ENCODE peak calls at places on chromosomes 3 and 15, in eight cellular contexts. One of them, this sample, is unnamed.
A peak's percentile ranks its signal among the peaks of the same experiment; 100 is the strongest.

GRCh38 chr3:169354774-169355501 is 308.6 kb downstream of the MECOM start:
- DNase-seq in EH: no peak
- DNase-seq in stimulated activated naive CD8-positive, alpha-beta T cell treated with anti-CD3 and anti-CD28 coated beads, Interleukin-15, Interleukin-2, amounts not matched to agents 100 U/mL and 50 U/mL, for 24 hours: no peak
- DNase-seq in sigmoid colon: no peak
- DNase-seq in kidney tubule cell: no peak
- DNase-seq in naive thymus-derived CD8-positive, alpha-beta T cell: no peak
- DNase-seq in activated T-cell treated with anti-CD3 and anti-CD28 coated beads, Interleukin-2, amount 50 U/mL, for 48 hours: no peak
- DNase-seq in spleen: no peak
- DNase-seq in this sample: no peak

GRCh38 chr15:51828621-51829359 is 663 bp upstream of the TMOD3 start:
- DNase-seq in EH: peak; percentile 56
- DNase-seq in stimulated activated naive CD8-positive, alpha-beta T cell treated with anti-CD3 and anti-CD28 coated beads, Interleukin-15, Interleukin-2, amounts not matched to agents 100 U/mL and 50 U/mL, for 24 hours: no peak
- DNase-seq in sigmoid colon: no peak
- DNase-seq in kidney tubule cell: peak; percentile 81
- DNase-seq in naive thymus-derived CD8-positive, alpha-beta T cell: no peak
- DNase-seq in activated T-cell treated with anti-CD3 and anti-CD28 coated beads, Interleukin-2, amount 50 U/mL, for 48 hours: no peak
- DNase-seq in spleen: no peak
- DNase-seq in this sample: no peak

GRCh38 chr3:38528457-38528856 is 32.3 kb downstream of the EXOG start:
- DNase-seq in EH: no peak
- DNase-seq in stimulated activated naive CD8-positive, alpha-beta T cell treated with anti-CD3 and anti-CD28 coated beads, Interleukin-15, Interleukin-2, amounts not matched to agents 100 U/mL and 50 U/mL, for 24 hours: no peak
- DNase-seq in sigmoid colon: no peak
- DNase-seq in kidney tubule cell: peak; percentile 19
- DNase-seq in naive thymus-derived CD8-positive, alpha-beta T cell: no peak
- DNase-seq in activated T-cell treated with anti-CD3 and anti-CD28 coated beads, Interleukin-2, amount 50 U/mL, for 48 hours: no peak
- DNase-seq in spleen: no peak
- DNase-seq in this sample: no peak

GRCh38 chr15:34799149-34799824 is 3.9 kb upstream of the ACTC1 start:
- DNase-seq in EH: peak; percentile 65
- DNase-seq in stimulated activated naive CD8-positive, alpha-beta T cell treated with anti-CD3 and anti-CD28 coated beads, Interleukin-15, Interleukin-2, amounts not matched to agents 100 U/mL and 50 U/mL, for 24 hours: no peak
- DNase-seq in sigmoid colon: no peak
- DNase-seq in kidney tubule cell: peak; percentile 6
- DNase-seq in naive thymus-derived CD8-positive, alpha-beta T cell: no peak
- DNase-seq in activated T-cell treated with anti-CD3 and anti-CD28 coated beads, Interleukin-2, amount 50 U/mL, for 48 hours: no peak
- DNase-seq in spleen: no peak
- DNase-seq in this sample: no peak

GRCh38 chr15:69852482-69853275 is 245.0 kb downstream of the TLE3 start:
- DNase-seq in EH: peak; percentile 91
- DNase-seq in stimulated activated naive CD8-positive, alpha-beta T cell treated with anti-CD3 and anti-CD28 coated beads, Interleukin-15, Interleukin-2, amounts not matched to agents 100 U/mL and 50 U/mL, for 24 hours: no peak
- DNase-seq in sigmoid colon: no peak
- DNase-seq in kidney tubule cell: peak; percentile 71
- DNase-seq in naive thymus-derived CD8-positive, alpha-beta T cell: no peak
- DNase-seq in activated T-cell treated with anti-CD3 and anti-CD28 coated beads, Interleukin-2, amount 50 U/mL, for 48 hours: no peak
- DNase-seq in spleen: peak; percentile 25
- DNase-seq in this sample: no peak

GRCh38 chr15:64767203-64767602 is 8.2 kb downstream of the RBPMS2 start:
- DNase-seq in EH: peak; percentile 22
- DNase-seq in stimulated activated naive CD8-positive, alpha-beta T cell treated with anti-CD3 and anti-CD28 coated beads, Interleukin-15, Interleukin-2, amounts not matched to agents 100 U/mL and 50 U/mL, for 24 hours: no peak
- DNase-seq in sigmoid colon: no peak
- DNase-seq in kidney tubule cell: no peak
- DNase-seq in naive thymus-derived CD8-positive, alpha-beta T cell: no peak
- DNase-seq in activated T-cell treated with anti-CD3 and anti-CD28 coated beads, Interleukin-2, amount 50 U/mL, for 48 hours: no peak
- DNase-seq in spleen: no peak
- DNase-seq in this sample: no peak

GRCh38 chr3:7867587-7867986 is 634.0 kb upstream of the LMCD1 start:
- DNase-seq in EH: no peak
- DNase-seq in stimulated activated naive CD8-positive, alpha-beta T cell treated with anti-CD3 and anti-CD28 coated beads, Interleukin-15, Interleukin-2, amounts not matched to agents 100 U/mL and 50 U/mL, for 24 hours: no peak
- DNase-seq in sigmoid colon: no peak
- DNase-seq in kidney tubule cell: no peak
- DNase-seq in naive thymus-derived CD8-positive, alpha-beta T cell: no peak
- DNase-seq in activated T-cell treated with anti-CD3 and anti-CD28 coated beads, Interleukin-2, amount 50 U/mL, for 48 hours: no peak
- DNase-seq in spleen: no peak
- DNase-seq in this sample: no peak

GRCh38 chr3:172189987-172190603 is 150.7 kb downstream of the FNDC3B start:
- DNase-seq in EH: no peak
- DNase-seq in stimulated activated naive CD8-positive, alpha-beta T cell treated with anti-CD3 and anti-CD28 coated beads, Interleukin-15, Interleukin-2, amounts not matched to agents 100 U/mL and 50 U/mL, for 24 hours: no peak
- DNase-seq in sigmoid colon: no peak
- DNase-seq in kidney tubule cell: no peak
- DNase-seq in naive thymus-derived CD8-positive, alpha-beta T cell: no peak
- DNase-seq in activated T-cell treated with anti-CD3 and anti-CD28 coated beads, Interleukin-2, amount 50 U/mL, for 48 hours: no peak
- DNase-seq in spleen: no peak
- DNase-seq in this sample: no peak

GRCh38 chr15:34708422-34708821 is 46.4 kb downstream of the GJD2 start:
- DNase-seq in EH: peak; percentile 78
- DNase-seq in stimulated activated naive CD8-positive, alpha-beta T cell treated with anti-CD3 and anti-CD28 coated beads, Interleukin-15, Interleukin-2, amounts not matched to agents 100 U/mL and 50 U/mL, for 24 hours: no peak
- DNase-seq in sigmoid colon: no peak
- DNase-seq in kidney tubule cell: peak; percentile 28
- DNase-seq in naive thymus-derived CD8-positive, alpha-beta T cell: no peak
- DNase-seq in activated T-cell treated with anti-CD3 and anti-CD28 coated beads, Interleukin-2, amount 50 U/mL, for 48 hours: no peak
- DNase-seq in spleen: no peak
- DNase-seq in this sample: no peak

GRCh38 chr3:142259359-142259758 is 34.0 kb upstream of the GK5 start:
- DNase-seq in EH: no peak
- DNase-seq in stimulated activated naive CD8-positive, alpha-beta T cell treated with anti-CD3 and anti-CD28 coated beads, Interleukin-15, Interleukin-2, amounts not matched to agents 100 U/mL and 50 U/mL, for 24 hours: no peak
- DNase-seq in sigmoid colon: no peak
- DNase-seq in kidney tubule cell: no peak
- DNase-seq in naive thymus-derived CD8-positive, alpha-beta T cell: no peak
- DNase-seq in activated T-cell treated with anti-CD3 and anti-CD28 coated beads, Interleukin-2, amount 50 U/mL, for 48 hours: no peak
- DNase-seq in spleen: no peak
- DNase-seq in this sample: no peak

GRCh38 chr3:8769088-8769822 is at the start of gene OXTR:
- DNase-seq in EH: peak; percentile 95
- DNase-seq in stimulated activated naive CD8-positive, alpha-beta T cell treated with anti-CD3 and anti-CD28 coated beads, Interleukin-15, Interleukin-2, amounts not matched to agents 100 U/mL and 50 U/mL, for 24 hours: peak; percentile 76
- DNase-seq in sigmoid colon: no peak
- DNase-seq in kidney tubule cell: peak; percentile 76
- DNase-seq in naive thymus-derived CD8-positive, alpha-beta T cell: peak; percentile 5
- DNase-seq in activated T-cell treated with anti-CD3 and anti-CD28 coated beads, Interleukin-2, amount 50 U/mL, for 48 hours: peak; percentile 73
- DNase-seq in spleen: peak; percentile 89
- DNase-seq in this sample: no peak

GRCh38 chr15:72197045-72197459 is 535 bp downstream of the GRAMD2A start:
- DNase-seq in EH: no peak
- DNase-seq in stimulated activated naive CD8-positive, alpha-beta T cell treated with anti-CD3 and anti-CD28 coated beads, Interleukin-15, Interleukin-2, amounts not matched to agents 100 U/mL and 50 U/mL, for 24 hours: peak; percentile 20
- DNase-seq in sigmoid colon: no peak
- DNase-seq in kidney tubule cell: no peak
- DNase-seq in naive thymus-derived CD8-positive, alpha-beta T cell: no peak
- DNase-seq in activated T-cell treated with anti-CD3 and anti-CD28 coated beads, Interleukin-2, amount 50 U/mL, for 48 hours: no peak
- DNase-seq in spleen: no peak
- DNase-seq in this sample: no peak

GRCh38 chr3:122688996-122689395 is 8.4 kb downstream of the PARP14 start:
- DNase-seq in EH: peak; percentile 66
- DNase-seq in stimulated activated naive CD8-positive, alpha-beta T cell treated with anti-CD3 and anti-CD28 coated beads, Interleukin-15, Interleukin-2, amounts not matched to agents 100 U/mL and 50 U/mL, for 24 hours: no peak
- DNase-seq in sigmoid colon: no peak
- DNase-seq in kidney tubule cell: peak; percentile 58
- DNase-seq in naive thymus-derived CD8-positive, alpha-beta T cell: no peak
- DNase-seq in activated T-cell treated with anti-CD3 and anti-CD28 coated beads, Interleukin-2, amount 50 U/mL, for 48 hours: no peak
- DNase-seq in spleen: no peak
- DNase-seq in this sample: no peak

GRCh38 chr3:18185624-18186023 is 239.5 kb downstream of the SATB1 start:
- DNase-seq in EH: no peak
- DNase-seq in stimulated activated naive CD8-positive, alpha-beta T cell treated with anti-CD3 and anti-CD28 coated beads, Interleukin-15, Interleukin-2, amounts not matched to agents 100 U/mL and 50 U/mL, for 24 hours: no peak
- DNase-seq in sigmoid colon: no peak
- DNase-seq in kidney tubule cell: peak; percentile 2
- DNase-seq in naive thymus-derived CD8-positive, alpha-beta T cell: no peak
- DNase-seq in activated T-cell treated with anti-CD3 and anti-CD28 coated beads, Interleukin-2, amount 50 U/mL, for 48 hours: no peak
- DNase-seq in spleen: no peak
- DNase-seq in this sample: no peak

GRCh38 chr3:20052851-20053250 is 12.6 kb downstream of the KAT2B start:
- DNase-seq in EH: no peak
- DNase-seq in stimulated activated naive CD8-positive, alpha-beta T cell treated with anti-CD3 and anti-CD28 coated beads, Interleukin-15, Interleukin-2, amounts not matched to agents 100 U/mL and 50 U/mL, for 24 hours: no peak
- DNase-seq in sigmoid colon: no peak
- DNase-seq in kidney tubule cell: no peak
- DNase-seq in naive thymus-derived CD8-positive, alpha-beta T cell: no peak
- DNase-seq in activated T-cell treated with anti-CD3 and anti-CD28 coated beads, Interleukin-2, amount 50 U/mL, for 48 hours: no peak
- DNase-seq in spleen: no peak
- DNase-seq in this sample: no peak

GRCh38 chr15:63905131-63905530 is 71.4 kb upstream of the HERC1 start:
- DNase-seq in EH: peak; percentile 34
- DNase-seq in stimulated activated naive CD8-positive, alpha-beta T cell treated with anti-CD3 and anti-CD28 coated beads, Interleukin-15, Interleukin-2, amounts not matched to agents 100 U/mL and 50 U/mL, for 24 hours: no peak
- DNase-seq in sigmoid colon: no peak
- DNase-seq in kidney tubule cell: no peak
- DNase-seq in naive thymus-derived CD8-positive, alpha-beta T cell: no peak
- DNase-seq in activated T-cell treated with anti-CD3 and anti-CD28 coated beads, Interleukin-2, amount 50 U/mL, for 48 hours: no peak
- DNase-seq in spleen: peak; percentile 64
- DNase-seq in this sample: no peak

GRCh38 chr3:64120876-64121275 is 97.6 kb upstream of the PSMD6 start:
- DNase-seq in EH: no peak
- DNase-seq in stimulated activated naive CD8-positive, alpha-beta T cell treated with anti-CD3 and anti-CD28 coated beads, Interleukin-15, Interleukin-2, amounts not matched to agents 100 U/mL and 50 U/mL, for 24 hours: no peak
- DNase-seq in sigmoid colon: no peak
- DNase-seq in kidney tubule cell: no peak
- DNase-seq in naive thymus-derived CD8-positive, alpha-beta T cell: no peak
- DNase-seq in activated T-cell treated with anti-CD3 and anti-CD28 coated beads, Interleukin-2, amount 50 U/mL, for 48 hours: no peak
- DNase-seq in spleen: no peak
- DNase-seq in this sample: no peak

GRCh38 chr3:28334552-28334951 is 14.0 kb upstream of the ZCWPW2 start:
- DNase-seq in EH: no peak
- DNase-seq in stimulated activated naive CD8-positive, alpha-beta T cell treated with anti-CD3 and anti-CD28 coated beads, Interleukin-15, Interleukin-2, amounts not matched to agents 100 U/mL and 50 U/mL, for 24 hours: no peak
- DNase-seq in sigmoid colon: no peak
- DNase-seq in kidney tubule cell: no peak
- DNase-seq in naive thymus-derived CD8-positive, alpha-beta T cell: no peak
- DNase-seq in activated T-cell treated with anti-CD3 and anti-CD28 coated beads, Interleukin-2, amount 50 U/mL, for 48 hours: no peak
- DNase-seq in spleen: no peak
- DNase-seq in this sample: no peak

GRCh38 chr15:92869977-92870644 is 30.0 kb upstream of the CHD2 start:
- DNase-seq in EH: no peak
- DNase-seq in stimulated activated naive CD8-positive, alpha-beta T cell treated with anti-CD3 and anti-CD28 coated beads, Interleukin-15, Interleukin-2, amounts not matched to agents 100 U/mL and 50 U/mL, for 24 hours: no peak
- DNase-seq in sigmoid colon: peak; percentile 71
- DNase-seq in kidney tubule cell: peak; percentile 29
- DNase-seq in naive thymus-derived CD8-positive, alpha-beta T cell: no peak
- DNase-seq in activated T-cell treated with anti-CD3 and anti-CD28 coated beads, Interleukin-2, amount 50 U/mL, for 48 hours: no peak
- DNase-seq in spleen: no peak
- DNase-seq in this sample: no peak

GRCh38 chr15:30896211-30896606 is 7.5 kb upstream of the FAN1 start:
- DNase-seq in EH: no peak
- DNase-seq in stimulated activated naive CD8-positive, alpha-beta T cell treated with anti-CD3 and anti-CD28 coated beads, Interleukin-15, Interleukin-2, amounts not matched to agents 100 U/mL and 50 U/mL, for 24 hours: no peak
- DNase-seq in sigmoid colon: no peak
- DNase-seq in kidney tubule cell: no peak
- DNase-seq in naive thymus-derived CD8-positive, alpha-beta T cell: no peak
- DNase-seq in activated T-cell treated with anti-CD3 and anti-CD28 coated beads, Interleukin-2, amount 50 U/mL, for 48 hours: no peak
- DNase-seq in spleen: no peak
- DNase-seq in this sample: no peak

GRCh38 chr3:129087138-129087702 is 26.6 kb downstream of the GP9 start:
- DNase-seq in EH: peak; percentile 24
- DNase-seq in stimulated activated naive CD8-positive, alpha-beta T cell treated with anti-CD3 and anti-CD28 coated beads, Interleukin-15, Interleukin-2, amounts not matched to agents 100 U/mL and 50 U/mL, for 24 hours: no peak
- DNase-seq in sigmoid colon: peak; percentile 82
- DNase-seq in kidney tubule cell: no peak
- DNase-seq in naive thymus-derived CD8-positive, alpha-beta T cell: no peak
- DNase-seq in activated T-cell treated with anti-CD3 and anti-CD28 coated beads, Interleukin-2, amount 50 U/mL, for 48 hours: no peak
- DNase-seq in spleen: no peak
- DNase-seq in this sample: no peak

GRCh38 chr15:66942649-66943390 is 122.6 kb upstream of the SMAD3 start:
- DNase-seq in EH: no peak
- DNase-seq in stimulated activated naive CD8-positive, alpha-beta T cell treated with anti-CD3 and anti-CD28 coated beads, Interleukin-15, Interleukin-2, amounts not matched to agents 100 U/mL and 50 U/mL, for 24 hours: no peak
- DNase-seq in sigmoid colon: peak; percentile 40
- DNase-seq in kidney tubule cell: no peak
- DNase-seq in naive thymus-derived CD8-positive, alpha-beta T cell: no peak
- DNase-seq in activated T-cell treated with anti-CD3 and anti-CD28 coated beads, Interleukin-2, amount 50 U/mL, for 48 hours: no peak
- DNase-seq in spleen: no peak
- DNase-seq in this sample: no peak

GRCh38 chr3:146250449-146251382 is at the start of gene PLSCR4:
- DNase-seq in EH: peak; percentile 75
- DNase-seq in stimulated activated naive CD8-positive, alpha-beta T cell treated with anti-CD3 and anti-CD28 coated beads, Interleukin-15, Interleukin-2, amounts not matched to agents 100 U/mL and 50 U/mL, for 24 hours: peak; percentile 12
- DNase-seq in sigmoid colon: peak; percentile 88
- DNase-seq in kidney tubule cell: peak; percentile 58
- DNase-seq in naive thymus-derived CD8-positive, alpha-beta T cell: no peak
- DNase-seq in activated T-cell treated with anti-CD3 and anti-CD28 coated beads, Interleukin-2, amount 50 U/mL, for 48 hours: no peak
- DNase-seq in spleen: peak; percentile 83
- DNase-seq in this sample: no peak

GRCh38 chr3:156586905-156587766 is 32.2 kb upstream of the SSR3 start:
- DNase-seq in EH: peak; percentile 19
- DNase-seq in stimulated activated naive CD8-positive, alpha-beta T cell treated with anti-CD3 and anti-CD28 coated beads, Interleukin-15, Interleukin-2, amounts not matched to agents 100 U/mL and 50 U/mL, for 24 hours: no peak
- DNase-seq in sigmoid colon: no peak
- DNase-seq in kidney tubule cell: no peak
- DNase-seq in naive thymus-derived CD8-positive, alpha-beta T cell: no peak
- DNase-seq in activated T-cell treated with anti-CD3 and anti-CD28 coated beads, Interleukin-2, amount 50 U/mL, for 48 hours: no peak
- DNase-seq in spleen: no peak
- DNase-seq in this sample: no peak

GRCh38 chr3:133575121-133575520 is 1.6 kb downstream of the CDV3 start:
- DNase-seq in EH: peak; percentile 16
- DNase-seq in stimulated activated naive CD8-positive, alpha-beta T cell treated with anti-CD3 and anti-CD28 coated beads, Interleukin-15, Interleukin-2, amounts not matched to agents 100 U/mL and 50 U/mL, for 24 hours: no peak
- DNase-seq in sigmoid colon: no peak
- DNase-seq in kidney tubule cell: no peak
- DNase-seq in naive thymus-derived CD8-positive, alpha-beta T cell: no peak
- DNase-seq in activated T-cell treated with anti-CD3 and anti-CD28 coated beads, Interleukin-2, amount 50 U/mL, for 48 hours: no peak
- DNase-seq in spleen: no peak
- DNase-seq in this sample: no peak